ENCODE peak calls at places on chromosomes 3 and 15, in four cellular contexts. One of them, this sample, is unnamed.
A peak's percentile ranks its signal among the peaks of the same experiment; 100 is the strongest.

GRCh38 chr3:127005864-127006500 is 23.1 kb downstream of the PLXNA1 start:
- DNase-seq in ovary: no peak
- DNase-seq in left ventricle myocardium inferior: no peak
- DNase-seq in mammary epithelial cell: peak; percentile 84
- DNase-seq in this sample: peak; percentile 32

GRCh38 chr15:67024998-67025368 is 40.4 kb upstream of the SMAD3 start:
- DNase-seq in ovary: no peak
- DNase-seq in left ventricle myocardium inferior: no peak
- DNase-seq in mammary epithelial cell: no peak
- DNase-seq in this sample: no peak

GRCh38 chr3:149816986-149817385 is 4.0 kb downstream of the RNF13 start:
- DNase-seq in ovary: no peak
- DNase-seq in left ventricle myocardium inferior: no peak
- DNase-seq in mammary epithelial cell: peak; percentile 88
- DNase-seq in this sample: peak; percentile 75

GRCh38 chr15:93048426-93048721 is 40.6 kb downstream of the RGMA start:
- DNase-seq in ovary: no peak
- DNase-seq in left ventricle myocardium inferior: no peak
- DNase-seq in mammary epithelial cell: no peak
- DNase-seq in this sample: no peak

GRCh38 chr3:159169828-159170227 is 368.0 kb downstream of the MFSD1 start:
- DNase-seq in ovary: no peak
- DNase-seq in left ventricle myocardium inferior: no peak
- DNase-seq in mammary epithelial cell: peak; percentile 68
- DNase-seq in this sample: peak; percentile 57

GRCh38 chr15:70132571-70132970 is 34.9 kb upstream of the TLE3 start:
- DNase-seq in ovary: no peak
- DNase-seq in left ventricle myocardium inferior: no peak
- DNase-seq in mammary epithelial cell: no peak
- DNase-seq in this sample: no peak

GRCh38 chr15:92069308-92070244 is 216.1 kb downstream of the SLCO3A1 start:
- DNase-seq in ovary: no peak
- DNase-seq in left ventricle myocardium inferior: peak; percentile 38
- DNase-seq in mammary epithelial cell: peak; percentile 94
- DNase-seq in this sample: peak; percentile 85

GRCh38 chr3:32076566-32076965 is 29.9 kb upstream of the GPD1L start:
- DNase-seq in ovary: no peak
- DNase-seq in left ventricle myocardium inferior: no peak
- DNase-seq in mammary epithelial cell: no peak
- DNase-seq in this sample: no peak

GRCh38 chr15:86087808-86088207 is 8.1 kb downstream of the AGBL1 start:
- DNase-seq in ovary: no peak
- DNase-seq in left ventricle myocardium inferior: no peak
- DNase-seq in mammary epithelial cell: no peak
- DNase-seq in this sample: no peak

GRCh38 chr3:14143271-14143605 is 18.4 kb downstream of the TMEM43 start:
- DNase-seq in ovary: no peak
- DNase-seq in left ventricle myocardium inferior: no peak
- DNase-seq in mammary epithelial cell: no peak
- DNase-seq in this sample: no peak

GRCh38 chr3:14140668-14141067 is 15.8 kb downstream of the TMEM43 start:
- DNase-seq in ovary: no peak
- DNase-seq in left ventricle myocardium inferior: no peak
- DNase-seq in mammary epithelial cell: no peak
- DNase-seq in this sample: no peak

GRCh38 chr3:14141144-14141543 is 16.3 kb downstream of the TMEM43 start:
- DNase-seq in ovary: no peak
- DNase-seq in left ventricle myocardium inferior: no peak
- DNase-seq in mammary epithelial cell: no peak
- DNase-seq in this sample: no peak

GRCh38 chr3:14142567-14143270 is 17.9 kb downstream of the TMEM43 start:
- DNase-seq in ovary: no peak
- DNase-seq in left ventricle myocardium inferior: no peak
- DNase-seq in mammary epithelial cell: peak; percentile 78
- DNase-seq in this sample: no peak

GRCh38 chr3:14141602-14142315 is 16.9 kb downstream of the TMEM43 start:
- DNase-seq in ovary: no peak
- DNase-seq in left ventricle myocardium inferior: peak; percentile 49
- DNase-seq in mammary epithelial cell: no peak
- DNase-seq in this sample: no peak
- H3K27ac ChIP-seq in ovary: no peak overlapping the region
- H3K27ac ChIP-seq in left ventricle myocardium inferior: peak overlapping the region; percentile 89
- H3K27ac ChIP-seq in mammary epithelial cell: peak overlapping the region; percentile 99
- H3K27ac ChIP-seq in this sample: no peak overlapping the region

DNA sequence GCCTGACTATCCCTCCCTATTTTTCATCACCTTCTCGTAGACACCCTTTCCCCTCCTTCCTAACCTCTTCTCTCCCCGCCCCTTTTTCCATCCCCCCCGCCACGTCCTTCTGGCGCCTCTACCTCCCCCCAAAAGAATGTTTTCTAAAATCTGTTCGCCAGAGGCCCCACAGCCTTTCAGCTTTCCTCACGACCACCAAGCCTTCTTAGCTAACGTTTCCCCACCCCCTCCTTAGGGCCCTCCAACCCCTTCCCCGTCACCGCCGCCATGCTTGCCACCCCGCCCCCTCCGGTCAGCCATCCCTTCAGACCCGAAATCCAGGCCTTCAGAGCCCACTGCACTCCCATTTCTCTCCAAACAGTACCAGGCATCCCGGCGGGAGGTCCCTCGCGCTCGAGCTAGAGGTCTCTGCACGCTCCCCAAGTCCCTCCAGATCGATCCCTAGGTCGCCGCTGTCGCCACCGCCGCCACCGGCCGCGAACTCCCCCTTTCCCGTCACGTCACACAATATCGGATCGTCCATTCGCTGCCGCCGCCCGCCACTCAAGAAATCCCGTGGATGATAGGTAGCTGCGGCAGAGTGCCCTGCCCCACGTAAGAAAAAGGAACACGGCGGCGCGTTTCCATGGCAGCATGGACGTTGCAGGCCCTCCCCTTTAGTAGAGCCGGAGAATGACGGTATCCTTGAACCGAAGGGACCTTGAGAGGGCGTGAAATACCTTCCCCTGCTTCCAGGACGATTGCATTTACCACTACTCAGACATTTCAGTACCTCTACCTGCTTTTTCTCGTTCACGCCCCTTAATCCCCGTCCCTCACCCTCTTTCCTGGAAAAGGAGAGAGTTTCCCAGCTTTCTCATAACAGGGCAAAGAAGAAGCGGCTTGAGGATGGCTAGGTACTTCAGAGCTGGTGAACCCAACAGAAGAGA is at the start of gene TP53BP1:
- DNase-seq in ovary: peak; percentile 97
- DNase-seq in left ventricle myocardium inferior: peak; percentile 98
- DNase-seq in mammary epithelial cell: peak; percentile 89
- DNase-seq in this sample: peak; percentile 82
- TF ChIP-seq CTCF in ovary: no peak
- TF ChIP-seq CTCF in left ventricle myocardium inferior: no peak
- TF ChIP-seq CTCF in mammary epithelial cell: no peak
- TF ChIP-seq CTCF in this sample: no peak

GRCh38 chr15:68411276-68411675 is 20.7 kb downstream of the ITGA11 start:
- DNase-seq in ovary: no peak
- DNase-seq in left ventricle myocardium inferior: no peak
- DNase-seq in mammary epithelial cell: no peak
- DNase-seq in this sample: no peak
- H3K4me1 ChIP-seq in ovary: peaks cover 11% of the 10 kb centered on the region
- H3K4me1 ChIP-seq in left ventricle myocardium inferior: no peaks in the 10 kb centered on the region
- H3K4me1 ChIP-seq in mammary epithelial cell: no peaks in the 10 kb centered on the region
- H3K4me1 ChIP-seq in this sample: no peaks in the 10 kb centered on the region

GRCh38 chr3:124373524-124373923 is 356.7 kb upstream of the UMPS start:
- DNase-seq in ovary: no peak
- DNase-seq in left ventricle myocardium inferior: no peak
- DNase-seq in mammary epithelial cell: no peak
- DNase-seq in this sample: no peak

GRCh38 chr3:124372784-124373183 is 357.5 kb upstream of the UMPS start:
- DNase-seq in ovary: no peak
- DNase-seq in left ventricle myocardium inferior: no peak
- DNase-seq in mammary epithelial cell: no peak
- DNase-seq in this sample: no peak

GRCh38 chr3:124374583-124374982 is 355.7 kb upstream of the UMPS start:
- DNase-seq in ovary: no peak
- DNase-seq in left ventricle myocardium inferior: no peak
- DNase-seq in mammary epithelial cell: no peak
- DNase-seq in this sample: no peak
- H3K27ac ChIP-seq in ovary: no peak overlapping the region
- H3K27ac ChIP-seq in left ventricle myocardium inferior: no peak overlapping the region
- H3K27ac ChIP-seq in mammary epithelial cell: no peak overlapping the region
- H3K27ac ChIP-seq in this sample: no peak overlapping the region

GRCh38 chr15:90018216-90018831 is 17.2 kb downstream of the ZNF710 start:
- DNase-seq in ovary: no peak
- DNase-seq in left ventricle myocardium inferior: no peak
- DNase-seq in mammary epithelial cell: no peak
- DNase-seq in this sample: no peak
- TF ChIP-seq CTCF in ovary: no peak
- TF ChIP-seq CTCF in left ventricle myocardium inferior: no peak
- TF ChIP-seq CTCF in mammary epithelial cell: no peak
- TF ChIP-seq CTCF in this sample: no peak

GRCh38 chr3:152205097-152205593 is 63.6 kb upstream of the MBNL1 start:
- DNase-seq in ovary: no peak
- DNase-seq in left ventricle myocardium inferior: no peak
- DNase-seq in mammary epithelial cell: no peak
- DNase-seq in this sample: no peak
- H3K4me1 ChIP-seq in ovary: no peaks in the 10 kb centered on the region
- H3K4me1 ChIP-seq in left ventricle myocardium inferior: peaks cover 37% of the 10 kb centered on the region
- H3K4me1 ChIP-seq in mammary epithelial cell: no peaks in the 10 kb centered on the region
- H3K4me1 ChIP-seq in this sample: peaks cover 9% of the 10 kb centered on the region

DNA sequence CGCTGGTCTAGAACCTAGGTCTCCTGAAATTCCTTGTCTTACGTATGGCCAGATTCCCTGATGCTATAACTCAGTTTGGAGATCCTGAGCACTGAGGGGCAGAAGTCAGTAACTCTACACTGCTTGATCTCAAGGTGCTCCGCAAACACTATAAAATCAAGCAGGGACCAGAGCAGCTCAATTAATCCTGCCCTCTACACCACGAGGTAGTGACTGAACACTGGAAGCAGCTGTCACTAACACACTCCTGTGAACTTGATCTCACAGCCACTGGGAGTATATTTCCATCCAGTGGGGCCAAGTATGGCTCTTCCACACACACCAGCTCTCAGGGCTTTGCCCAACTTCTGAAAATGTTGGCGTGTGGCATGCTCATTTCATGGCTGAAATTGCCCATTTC is 51.0 kb downstream of the EDEM1 start:
- DNase-seq in ovary: no peak
- DNase-seq in left ventricle myocardium inferior: no peak
- DNase-seq in mammary epithelial cell: no peak
- DNase-seq in this sample: no peak
- H3K27ac ChIP-seq in ovary: no peak overlapping the region
- H3K27ac ChIP-seq in left ventricle myocardium inferior: no peak overlapping the region
- H3K27ac ChIP-seq in mammary epithelial cell: no peak overlapping the region
- H3K27ac ChIP-seq in this sample: no peak overlapping the region

DNA sequence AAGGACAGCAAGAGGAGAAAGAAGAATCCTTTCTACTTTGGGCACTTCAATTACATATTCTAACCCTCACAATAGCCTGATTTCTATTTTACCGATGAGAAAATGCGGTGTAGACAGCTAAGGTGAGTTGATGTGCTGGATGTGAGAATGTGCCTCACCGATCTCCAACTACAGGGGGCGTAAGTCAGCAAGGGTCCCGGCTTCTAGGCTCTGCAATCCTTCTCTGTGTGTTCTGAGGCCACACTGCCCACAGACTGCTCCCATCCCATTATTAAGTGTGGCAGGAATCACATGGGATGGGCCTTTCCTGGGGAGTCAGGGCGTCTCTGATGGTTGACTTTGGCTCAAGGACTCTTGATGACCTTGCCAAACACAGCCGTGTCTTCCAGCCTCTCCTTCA is 23.6 kb upstream of the RPL35A start:
- DNase-seq in ovary: no peak
- DNase-seq in left ventricle myocardium inferior: no peak
- DNase-seq in mammary epithelial cell: no peak
- DNase-seq in this sample: no peak
- TF ChIP-seq CTCF in ovary: no peak
- TF ChIP-seq CTCF in left ventricle myocardium inferior: no peak
- TF ChIP-seq CTCF in mammary epithelial cell: no peak
- TF ChIP-seq CTCF in this sample: peak; percentile 29

GRCh38 chr3:177722386-177722785 is 525.1 kb upstream of the TBL1XR1 start:
- DNase-seq in ovary: no peak
- DNase-seq in left ventricle myocardium inferior: no peak
- DNase-seq in mammary epithelial cell: no peak
- DNase-seq in this sample: no peak

GRCh38 chr3:177725165-177725564 is 527.9 kb upstream of the TBL1XR1 start:
- DNase-seq in ovary: no peak
- DNase-seq in left ventricle myocardium inferior: no peak
- DNase-seq in mammary epithelial cell: no peak
- DNase-seq in this sample: no peak

GRCh38 chr3:177726807-177727206 is 529.5 kb upstream of the TBL1XR1 start:
- DNase-seq in ovary: no peak
- DNase-seq in left ventricle myocardium inferior: no peak
- DNase-seq in mammary epithelial cell: no peak
- DNase-seq in this sample: no peak

GRCh38 chr3:177721864-177722370 is 524.6 kb upstream of the TBL1XR1 start:
- DNase-seq in ovary: no peak
- DNase-seq in left ventricle myocardium inferior: no peak
- DNase-seq in mammary epithelial cell: no peak
- DNase-seq in this sample: no peak

GRCh38 chr3:177724020-177724638 is 526.8 kb upstream of the TBL1XR1 start:
- DNase-seq in ovary: peak; percentile 50
- DNase-seq in left ventricle myocardium inferior: peak; percentile 62
- DNase-seq in mammary epithelial cell: no peak
- DNase-seq in this sample: no peak
- H3K4me1 ChIP-seq in ovary: peaks cover 7% of the 10 kb centered on the region
- H3K4me1 ChIP-seq in left ventricle myocardium inferior: peaks cover 42% of the 10 kb centered on the region
- H3K4me1 ChIP-seq in mammary epithelial cell: no peaks in the 10 kb centered on the region
- H3K4me1 ChIP-seq in this sample: no peaks in the 10 kb centered on the region